ENCODE peak calls at places on chromosomes 5 and 9, in seven cellular contexts. Q is stimulated activated CD4-positive, alpha-beta T cell treated with anti-CD3 and anti-CD28 coated beads, Interleukin-12 subunit alpha, Interleukin-12 subunit beta, amount 100 ng/mL, for 4 hours; E is effector memory CD8-positive, alpha-beta T cell; K is T-helper 1 cell; B is Calu3; T is RPMI8226; X is pancreas. L is an unnamed sample.

GRCh38 chr5:6161257-6161656 is 217.1 kb downstream of the MED10 start:
- DNase-seq in B (no peak), T (no peak), K (no peak), Q (no peak), X (no peak), E (no peak), L (no peak)

GRCh38 chr5:155136451-155136850 is 122.9 kb downstream of the KIF4B start:
- DNase-seq in E (no peak), X (no peak), B (no peak), Q (no peak), K (no peak), T (no peak), L (no peak)

GRCh38 chr5:151060742-151061141 is 20.1 kb downstream of the TNIP1 start:
- DNase-seq in B (no peak), K (no peak), Q (no peak), E (no peak), T (no peak), X (no peak), L (no peak)

GRCh38 chr9:15724006-15724405 is 171.2 kb downstream of the CCDC171 start:
- DNase-seq in E (no peak), X (no peak), K (no peak), Q (no peak), B (no peak), T (peak), L (peak)

GRCh38 chr5:38796000-38796738 is 49.6 kb upstream of the OSMR start:
- DNase-seq in T (no peak), X (no peak), Q (no peak), K (no peak), E (no peak), B (no peak), L (peak)

GRCh38 chr5:59673438-59674058 is 220.0 kb downstream of the PDE4D start:
- DNase-seq in X (no peak), Q (no peak), B (peak), E (no peak), T (peak), K (no peak), L (peak)

GRCh38 chr5:180631549-180632392 is 17.6 kb downstream of the FLT4 start:
- DNase-seq in B (no peak), Q (no peak), X (no peak), T (no peak), E (no peak), K (no peak), L (no peak)

GRCh38 chr5:134206627-134207160 is 19.2 kb downstream of the PPP2CA start:
- DNase-seq in B (no peak), E (no peak), T (no peak), Q (no peak), X (no peak), K (no peak), L (no peak)

GRCh38 chr9:73869261-73869660 is 627.9 kb upstream of the RORB start:
- DNase-seq in E (peak), K (no peak), Q (no peak), B (peak), X (no peak), T (peak), L (peak)

GRCh38 chr5:75828029-75828428 is 110.8 kb upstream of the POC5 start:
- DNase-seq in B (no peak), T (no peak), E (no peak), Q (no peak), X (no peak), K (no peak), L (no peak)

GRCh38 chr9:137114613-137115393 is at the start of gene DPP7:
- DNase-seq in B (peak), E (peak), T (peak), Q (peak), X (peak), K (peak), L (peak)

GRCh38 chr9:131732061-131732526 is 7.8 kb downstream of the RAPGEF1 start:
- DNase-seq in T (no peak), B (no peak), E (no peak), K (no peak), Q (no peak), X (no peak), L (peak)

GRCh38 chr9:16704489-16705111 is 165.9 kb downstream of the BNC2 start:
- DNase-seq in B (no peak), X (no peak), E (no peak), Q (no peak), T (no peak), K (no peak), L (peak)

GRCh38 chr5:84433461-84433860 is 48.8 kb upstream of the EDIL3 start:
- DNase-seq in B (no peak), E (no peak), T (no peak), X (no peak), K (no peak), Q (no peak), L (peak)

GRCh38 chr9:33106827-33107621 is 30.6 kb upstream of the SMU1 start:
- DNase-seq in T (no peak), K (no peak), Q (no peak), E (no peak), X (no peak), B (no peak), L (peak)

GRCh38 chr9:33852216-33852826 is 35.4 kb downstream of the UBE2R2 start:
- DNase-seq in T (peak), Q (peak), B (peak), K (peak), E (peak), X (peak), L (peak)

GRCh38 chr9:76219555-76220151 is 174.6 kb downstream of the RFK start:
- DNase-seq in E (no peak), K (no peak), X (no peak), Q (no peak), T (no peak), B (no peak), L (peak)

GRCh38 chr9:109192732-109193361 is 25.8 kb upstream of the FRRS1L start:
- DNase-seq in X (peak), Q (no peak), K (no peak), B (peak), E (no peak), T (no peak), L (peak)

GRCh38 chr5:144144956-144145751 is 25.3 kb downstream of the YIPF5 start:
- DNase-seq in Q (no peak), K (no peak), X (no peak), E (no peak), B (no peak), T (no peak), L (no peak)

GRCh38 chr5:32642276-32643002 is 57.1 kb downstream of the SUB1 start:
- DNase-seq in E (no peak), K (no peak), X (no peak), B (no peak), T (no peak), Q (no peak), L (peak)

GRCh38 chr9:129811967-129812363 is 9.0 kb downstream of the TOR1B start:
- DNase-seq in E (no peak), T (no peak), K (no peak), X (no peak), Q (no peak), B (no peak), L (no peak)

GRCh38 chr5:79503794-79504495 is 10.0 kb downstream of the HOMER1 start:
- DNase-seq in X (no peak), Q (no peak), T (no peak), K (no peak), E (no peak), B (no peak), L (peak)

GRCh38 chr5:151126199-151126645 is 31.4 kb downstream of the ANXA6 start:
- DNase-seq in X (peak), K (peak), Q (peak), E (peak), B (peak), T (peak), L (peak)

GRCh38 chr9:132854832-132855231 is 23.3 kb downstream of the AK8 start:
- DNase-seq in Q (no peak), B (no peak), X (no peak), T (no peak), E (no peak), K (no peak), L (no peak)

GRCh38 chr5:133892306-133892705 is 76.1 kb downstream of the C5orf15 start:
- DNase-seq in E (no peak), T (no peak), X (no peak), B (no peak), Q (no peak), K (no peak), L (no peak)

GRCh38 chr5:79109527-79110492 is 1.8 kb upstream of the BHMT start:
- DNase-seq in T (peak), Q (peak), E (peak), X (no peak), B (peak), K (peak), L (no peak)

GRCh38 chr5:96687812-96688453 is 25.8 kb downstream of the CAST start:
- DNase-seq in Q (no peak), B (no peak), T (peak), E (no peak), X (no peak), K (no peak), L (peak)

GRCh38 chr9:133587051-133587450 is 22.1 kb downstream of the FAM163B start:
- DNase-seq in T (no peak), E (no peak), K (no peak), X (no peak), B (no peak), Q (no peak), L (no peak)

GRCh38 chr5:87400305-87400899 is 12.3 kb downstream of the CCNH start:
- DNase-seq in E (no peak), B (no peak), Q (no peak), K (no peak), T (peak), X (no peak), L (peak)

GRCh38 chr9:13805566-13805965 is 508.4 kb downstream of the NFIB start:
- DNase-seq in T (no peak), Q (no peak), K (no peak), E (no peak), X (no peak), B (no peak), L (peak)

GRCh38 chr5:139961435-139962157 is 81.5 kb downstream of the NRG2 start:
- DNase-seq in K (no peak), X (no peak), Q (no peak), E (no peak), B (no peak), T (no peak), L (no peak)

GRCh38 chr5:140182075-140182709 is 7.2 kb downstream of the CYSTM1 start:
- DNase-seq in B (no peak), Q (no peak), K (no peak), E (no peak), X (no peak), T (peak), L (peak)

GRCh38 chr5:74199436-74200210 is 440.9 kb downstream of the ENC1 start:
- DNase-seq in Q (no peak), E (no peak), T (no peak), B (no peak), X (no peak), K (no peak), L (no peak)

GRCh38 chr5:52283221-52283620 is 504.5 kb upstream of the ITGA1 start:
- DNase-seq in E (no peak), T (no peak), Q (no peak), B (peak), X (peak), K (no peak), L (peak)

GRCh38 chr5:198941-199820 is 7.9 kb downstream of the LRRC14B start:
- DNase-seq in K (no peak), E (no peak), X (no peak), Q (no peak), B (no peak), T (no peak), L (no peak)

GRCh38 chr5:173498286-173498685 is 118.2 kb downstream of the BOD1 start:
- DNase-seq in Q (no peak), T (no peak), K (no peak), B (no peak), X (peak), E (no peak), L (peak)

GRCh38 chr9:84862786-84863185 is 193.3 kb downstream of the NTRK2 start:
- DNase-seq in B (peak), E (no peak), Q (no peak), T (no peak), X (no peak), K (no peak), L (peak)

GRCh38 chr5:172979778-172980177 is 3.8 kb upstream of the ATP6V0E1 start:
- DNase-seq in T (no peak), B (no peak), X (no peak), Q (no peak), K (no peak), E (no peak), L (peak)

GRCh38 chr9:130451509-130452388 is 7.0 kb downstream of the ASS1 start:
- DNase-seq in B (peak), T (peak), Q (no peak), K (no peak), X (peak), E (no peak), L (peak)

GRCh38 chr5:113112435-113112834 is 135.8 kb downstream of the DCP2 start:
- DNase-seq in E (no peak), X (no peak), T (no peak), Q (no peak), K (no peak), B (no peak), L (peak)

L was measured in iris pigment epithelial cell.